ENCODE peak calls at places on chromosomes 1 and 21, in seven cellular contexts. One of them, this sample, is unnamed.

GRCh38 chr21:15363921-15364320 is 299.1 kb upstream of the NRIP1 start:
- DNase-seq in sigmoid colon: no peak
- DNase-seq in uterus: no peak
- DNase-seq in activated CD8-positive, alpha-beta T cell treated with anti-CD3 and anti-CD28 coated beads for 36 hours: no peak
- DNase-seq in omental fat pad: no peak
- DNase-seq in prostate gland: no peak
- DNase-seq in fibroblast of lung: no peak
- DNase-seq in this sample: peak

GRCh38 chr1:87149166-87150065 is 179.3 kb upstream of the LMO4 start:
- DNase-seq in uterus: no peak
- DNase-seq in sigmoid colon: no peak
- DNase-seq in activated CD8-positive, alpha-beta T cell treated with anti-CD3 and anti-CD28 coated beads for 36 hours: no peak
- DNase-seq in omental fat pad: no peak
- DNase-seq in prostate gland: no peak
- DNase-seq in fibroblast of lung: peak
- DNase-seq in this sample: peak

GRCh38 chr1:6077506-6077905 is 31.8 kb downstream of the KCNAB2 start:
- DNase-seq in omental fat pad: no peak
- DNase-seq in sigmoid colon: no peak
- DNase-seq in prostate gland: no peak
- DNase-seq in activated CD8-positive, alpha-beta T cell treated with anti-CD3 and anti-CD28 coated beads for 36 hours: no peak
- DNase-seq in fibroblast of lung: no peak
- DNase-seq in uterus: no peak
- DNase-seq in this sample: no peak

GRCh38 chr1:151511636-151512215 is 539 bp downstream of the CGN start:
- DNase-seq in sigmoid colon: peak
- DNase-seq in uterus: no peak
- DNase-seq in prostate gland: peak
- DNase-seq in omental fat pad: no peak
- DNase-seq in fibroblast of lung: no peak
- DNase-seq in activated CD8-positive, alpha-beta T cell treated with anti-CD3 and anti-CD28 coated beads for 36 hours: peak
- DNase-seq in this sample: peak

GRCh38 chr1:79575424-79575823 is 568.9 kb upstream of the ADGRL4 start:
- DNase-seq in omental fat pad: no peak
- DNase-seq in fibroblast of lung: no peak
- DNase-seq in prostate gland: no peak
- DNase-seq in uterus: no peak
- DNase-seq in activated CD8-positive, alpha-beta T cell treated with anti-CD3 and anti-CD28 coated beads for 36 hours: no peak
- DNase-seq in sigmoid colon: no peak
- DNase-seq in this sample: no peak

GRCh38 chr1:217526636-217527035 is 104.3 kb downstream of the GPATCH2 start:
- DNase-seq in sigmoid colon: no peak
- DNase-seq in fibroblast of lung: no peak
- DNase-seq in omental fat pad: no peak
- DNase-seq in activated CD8-positive, alpha-beta T cell treated with anti-CD3 and anti-CD28 coated beads for 36 hours: no peak
- DNase-seq in uterus: no peak
- DNase-seq in prostate gland: no peak
- DNase-seq in this sample: peak

GRCh38 chr1:118788372-118788955 is 199.7 kb downstream of the TBX15 start:
- DNase-seq in omental fat pad: no peak
- DNase-seq in fibroblast of lung: peak
- DNase-seq in sigmoid colon: no peak
- DNase-seq in uterus: no peak
- DNase-seq in activated CD8-positive, alpha-beta T cell treated with anti-CD3 and anti-CD28 coated beads for 36 hours: no peak
- DNase-seq in prostate gland: no peak
- DNase-seq in this sample: peak

GRCh38 chr1:37931493-37932158 is 15.2 kb downstream of the INPP5B start:
- DNase-seq in fibroblast of lung: peak
- DNase-seq in activated CD8-positive, alpha-beta T cell treated with anti-CD3 and anti-CD28 coated beads for 36 hours: peak
- DNase-seq in uterus: peak
- DNase-seq in prostate gland: peak
- DNase-seq in sigmoid colon: peak
- DNase-seq in omental fat pad: peak
- DNase-seq in this sample: peak

GRCh38 chr1:40740039-40740991 is 43.3 kb upstream of the KCNQ4 start:
- DNase-seq in uterus: peak
- DNase-seq in sigmoid colon: peak
- DNase-seq in prostate gland: no peak
- DNase-seq in activated CD8-positive, alpha-beta T cell treated with anti-CD3 and anti-CD28 coated beads for 36 hours: no peak
- DNase-seq in fibroblast of lung: no peak
- DNase-seq in omental fat pad: no peak
- DNase-seq in this sample: no peak

GRCh38 chr1:85836736-85837135 is 128.5 kb upstream of the ZNHIT6 start:
- DNase-seq in fibroblast of lung: no peak
- DNase-seq in uterus: no peak
- DNase-seq in prostate gland: no peak
- DNase-seq in sigmoid colon: no peak
- DNase-seq in omental fat pad: no peak
- DNase-seq in activated CD8-positive, alpha-beta T cell treated with anti-CD3 and anti-CD28 coated beads for 36 hours: no peak
- DNase-seq in this sample: no peak

GRCh38 chr1:24735156-24735618 is 10.1 kb upstream of the CLIC4 start:
- DNase-seq in sigmoid colon: peak
- DNase-seq in uterus: no peak
- DNase-seq in prostate gland: no peak
- DNase-seq in activated CD8-positive, alpha-beta T cell treated with anti-CD3 and anti-CD28 coated beads for 36 hours: no peak
- DNase-seq in omental fat pad: no peak
- DNase-seq in fibroblast of lung: no peak
- DNase-seq in this sample: no peak

GRCh38 chr1:18743233-18743632 is 112.6 kb downstream of the PAX7 start:
- DNase-seq in sigmoid colon: no peak
- DNase-seq in activated CD8-positive, alpha-beta T cell treated with anti-CD3 and anti-CD28 coated beads for 36 hours: no peak
- DNase-seq in uterus: no peak
- DNase-seq in prostate gland: no peak
- DNase-seq in omental fat pad: no peak
- DNase-seq in fibroblast of lung: no peak
- DNase-seq in this sample: no peak

GRCh38 chr1:44401256-44402228 is 3.5 kb upstream of the RNF220 start:
- DNase-seq in prostate gland: no peak
- DNase-seq in fibroblast of lung: no peak
- DNase-seq in sigmoid colon: no peak
- DNase-seq in activated CD8-positive, alpha-beta T cell treated with anti-CD3 and anti-CD28 coated beads for 36 hours: no peak
- DNase-seq in omental fat pad: no peak
- DNase-seq in uterus: no peak
- DNase-seq in this sample: no peak

GRCh38 chr1:50701706-50702317 is 258.3 kb downstream of the FAF1 start:
- DNase-seq in omental fat pad: no peak
- DNase-seq in activated CD8-positive, alpha-beta T cell treated with anti-CD3 and anti-CD28 coated beads for 36 hours: no peak
- DNase-seq in sigmoid colon: no peak
- DNase-seq in fibroblast of lung: no peak
- DNase-seq in uterus: no peak
- DNase-seq in prostate gland: no peak
- DNase-seq in this sample: no peak

GRCh38 chr1:172400073-172400737 is 20.3 kb upstream of the C1orf105 start:
- DNase-seq in fibroblast of lung: no peak
- DNase-seq in activated CD8-positive, alpha-beta T cell treated with anti-CD3 and anti-CD28 coated beads for 36 hours: no peak
- DNase-seq in prostate gland: no peak
- DNase-seq in omental fat pad: no peak
- DNase-seq in sigmoid colon: no peak
- DNase-seq in uterus: no peak
- DNase-seq in this sample: no peak

GRCh38 chr1:206102292-206102936 is 14.8 kb downstream of the AVPR1B start:
- DNase-seq in activated CD8-positive, alpha-beta T cell treated with anti-CD3 and anti-CD28 coated beads for 36 hours: no peak
- DNase-seq in uterus: no peak
- DNase-seq in fibroblast of lung: no peak
- DNase-seq in prostate gland: no peak
- DNase-seq in sigmoid colon: no peak
- DNase-seq in omental fat pad: no peak
- DNase-seq in this sample: no peak

GRCh38 chr1:180150982-180151381 is 3.7 kb upstream of the QSOX1 start:
- DNase-seq in omental fat pad: no peak
- DNase-seq in fibroblast of lung: no peak
- DNase-seq in sigmoid colon: no peak
- DNase-seq in prostate gland: no peak
- DNase-seq in uterus: no peak
- DNase-seq in activated CD8-positive, alpha-beta T cell treated with anti-CD3 and anti-CD28 coated beads for 36 hours: no peak
- DNase-seq in this sample: peak

GRCh38 chr21:45618287-45618686 is 25.2 kb upstream of the PCBP3 start:
- DNase-seq in omental fat pad: peak
- DNase-seq in uterus: no peak
- DNase-seq in fibroblast of lung: peak
- DNase-seq in sigmoid colon: peak
- DNase-seq in activated CD8-positive, alpha-beta T cell treated with anti-CD3 and anti-CD28 coated beads for 36 hours: no peak
- DNase-seq in prostate gland: no peak
- DNase-seq in this sample: peak

GRCh38 chr1:217134857-217135568 is 411.8 kb upstream of the ESRRG start:
- DNase-seq in sigmoid colon: no peak
- DNase-seq in fibroblast of lung: peak
- DNase-seq in omental fat pad: no peak
- DNase-seq in prostate gland: no peak
- DNase-seq in uterus: no peak
- DNase-seq in activated CD8-positive, alpha-beta T cell treated with anti-CD3 and anti-CD28 coated beads for 36 hours: no peak
- DNase-seq in this sample: no peak

GRCh38 chr1:110005971-110006370 is 21.4 kb downstream of the AHCYL1 start:
- DNase-seq in sigmoid colon: no peak
- DNase-seq in uterus: no peak
- DNase-seq in prostate gland: no peak
- DNase-seq in omental fat pad: no peak
- DNase-seq in fibroblast of lung: peak
- DNase-seq in activated CD8-positive, alpha-beta T cell treated with anti-CD3 and anti-CD28 coated beads for 36 hours: no peak
- DNase-seq in this sample: no peak

DNA sequence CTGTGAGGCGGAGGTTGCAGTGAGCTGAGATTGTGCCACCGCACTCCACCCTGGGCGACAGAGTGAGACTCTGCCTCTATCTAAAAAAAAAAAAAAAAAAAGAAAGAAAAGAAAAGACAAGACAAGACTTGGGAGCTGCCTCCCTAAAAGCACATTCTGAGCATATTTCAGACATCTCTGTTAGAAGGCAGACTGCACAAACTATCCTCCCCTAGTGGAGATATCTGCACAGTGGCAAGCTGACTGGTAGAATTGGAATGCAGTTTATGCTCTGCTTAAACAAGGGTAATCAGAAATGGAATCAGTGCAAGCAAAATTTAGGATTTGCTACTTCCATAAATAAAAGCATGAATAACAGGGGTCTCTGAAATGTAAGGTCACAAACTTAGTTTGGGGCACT is 31.8 kb downstream of the GNG4 start:
- DNase-seq in prostate gland: no peak
- DNase-seq in activated CD8-positive, alpha-beta T cell treated with anti-CD3 and anti-CD28 coated beads for 36 hours: no peak
- DNase-seq in fibroblast of lung: peak
- DNase-seq in sigmoid colon: no peak
- DNase-seq in omental fat pad: no peak
- DNase-seq in uterus: no peak
- DNase-seq in this sample: no peak
- TF ChIP-seq CTCF in prostate gland: no peak
- TF ChIP-seq CTCF in activated CD8-positive, alpha-beta T cell treated with anti-CD3 and anti-CD28 coated beads for 36 hours: no peak
- TF ChIP-seq CTCF in fibroblast of lung: peak
- TF ChIP-seq CTCF in sigmoid colon: no peak
- TF ChIP-seq CTCF in omental fat pad: no peak
- TF ChIP-seq CTCF in uterus: no peak
- TF ChIP-seq CTCF in this sample: peak

DNA sequence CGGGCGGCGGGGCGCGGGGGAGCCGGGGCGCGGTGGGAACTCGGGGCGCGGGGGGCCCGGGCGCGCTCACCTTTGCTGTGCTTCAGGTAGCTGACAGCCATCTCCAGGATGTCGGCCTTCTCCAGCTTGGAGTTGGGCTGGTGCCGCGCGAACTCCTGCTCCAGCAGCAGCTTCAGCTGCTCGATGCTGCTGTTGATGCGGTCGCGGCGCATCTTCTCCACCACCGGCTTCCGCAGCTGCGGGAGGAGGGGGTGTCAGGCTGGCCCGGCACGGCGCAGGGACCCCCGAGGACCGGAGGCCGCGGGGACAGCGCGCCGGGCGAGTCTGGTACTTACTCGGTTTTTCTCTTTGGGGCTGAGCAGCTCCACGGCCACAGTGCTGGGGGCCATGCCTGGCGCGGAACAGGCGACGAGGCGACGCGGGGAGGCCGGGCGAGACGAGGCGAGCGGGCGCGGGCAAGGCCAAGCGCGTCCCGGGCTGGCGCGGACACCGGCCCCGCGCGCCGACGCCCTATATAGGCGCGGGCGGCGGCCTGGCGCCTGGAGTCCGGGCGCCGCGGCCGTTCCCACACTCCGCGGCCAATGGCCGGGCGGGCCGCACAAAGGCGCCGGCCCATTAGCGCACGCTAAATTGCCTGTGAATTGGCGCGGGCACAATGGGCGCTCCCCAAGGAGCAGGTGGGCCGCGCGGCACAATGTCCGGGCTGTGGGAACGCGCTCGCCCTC is at the start of gene HES5:
- DNase-seq in prostate gland: no peak
- DNase-seq in sigmoid colon: no peak
- DNase-seq in omental fat pad: no peak
- DNase-seq in uterus: no peak
- DNase-seq in activated CD8-positive, alpha-beta T cell treated with anti-CD3 and anti-CD28 coated beads for 36 hours: no peak
- DNase-seq in fibroblast of lung: no peak
- DNase-seq in this sample: no peak
- TF ChIP-seq CTCF in prostate gland: no peak
- TF ChIP-seq CTCF in sigmoid colon: no peak
- TF ChIP-seq CTCF in omental fat pad: no peak
- TF ChIP-seq CTCF in uterus: no peak
- TF ChIP-seq CTCF in activated CD8-positive, alpha-beta T cell treated with anti-CD3 and anti-CD28 coated beads for 36 hours: no peak
- TF ChIP-seq CTCF in fibroblast of lung: no peak
- TF ChIP-seq CTCF in this sample: no peak

DNA sequence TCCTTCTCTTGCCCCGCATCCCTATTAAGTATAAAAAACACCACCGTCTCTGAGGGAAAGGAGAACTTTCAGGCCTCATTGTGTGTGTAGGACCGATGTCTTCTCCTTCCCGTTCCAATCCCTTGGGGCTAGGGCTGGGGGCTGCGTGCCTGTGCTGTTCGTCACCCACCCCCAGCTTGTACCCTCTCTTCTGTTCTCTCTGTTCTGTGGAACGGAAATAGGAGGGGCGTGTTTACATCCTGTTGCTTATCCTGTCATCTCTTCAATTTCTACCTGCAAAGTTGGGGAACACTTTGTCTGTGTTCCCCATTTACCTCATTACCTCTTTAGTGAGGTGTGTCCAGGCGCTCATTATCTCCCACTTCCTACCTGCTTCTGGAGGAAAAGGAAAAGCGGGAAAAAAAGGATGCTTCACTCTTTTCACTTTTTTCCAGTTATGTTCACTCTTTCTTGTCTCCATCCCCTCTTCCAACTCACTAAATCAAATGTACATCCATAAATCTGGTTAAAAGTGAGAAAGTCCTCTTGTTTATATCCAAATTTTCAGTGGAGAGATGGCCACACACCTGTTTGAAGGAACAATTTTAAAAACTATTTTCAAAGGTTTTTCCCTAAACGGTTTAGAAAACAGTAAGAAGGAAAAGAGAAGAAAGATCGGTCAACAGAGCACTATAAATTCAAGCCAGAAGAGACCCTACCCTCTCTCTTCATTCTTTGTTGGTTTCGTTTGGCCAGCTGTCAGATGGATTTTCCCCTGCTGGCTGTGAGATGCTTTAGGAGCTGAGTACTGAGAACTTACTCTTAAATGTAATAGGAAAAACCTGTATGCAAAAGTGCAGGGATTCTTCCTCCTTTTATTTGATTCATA is 1.0 kb upstream of the TXNIP start:
- DNase-seq in prostate gland: peak
- DNase-seq in omental fat pad: no peak
- DNase-seq in fibroblast of lung: peak
- DNase-seq in activated CD8-positive, alpha-beta T cell treated with anti-CD3 and anti-CD28 coated beads for 36 hours: peak
- DNase-seq in uterus: peak
- DNase-seq in sigmoid colon: peak
- DNase-seq in this sample: peak
- TF ChIP-seq CTCF in prostate gland: no peak
- TF ChIP-seq CTCF in omental fat pad: no peak
- TF ChIP-seq CTCF in fibroblast of lung: no peak
- TF ChIP-seq CTCF in activated CD8-positive, alpha-beta T cell treated with anti-CD3 and anti-CD28 coated beads for 36 hours: no peak
- TF ChIP-seq CTCF in uterus: no peak
- TF ChIP-seq CTCF in sigmoid colon: no peak
- TF ChIP-seq CTCF in this sample: no peak

GRCh38 chr1:205028954-205029353 is 14.1 kb upstream of the CNTN2 start:
- DNase-seq in prostate gland: no peak
- DNase-seq in fibroblast of lung: no peak
- DNase-seq in uterus: no peak
- DNase-seq in omental fat pad: no peak
- DNase-seq in sigmoid colon: no peak
- DNase-seq in activated CD8-positive, alpha-beta T cell treated with anti-CD3 and anti-CD28 coated beads for 36 hours: no peak
- DNase-seq in this sample: no peak
- TF ChIP-seq CTCF in prostate gland: no peak
- TF ChIP-seq CTCF in fibroblast of lung: no peak
- TF ChIP-seq CTCF in uterus: no peak
- TF ChIP-seq CTCF in omental fat pad: no peak
- TF ChIP-seq CTCF in sigmoid colon: no peak
- TF ChIP-seq CTCF in activated CD8-positive, alpha-beta T cell treated with anti-CD3 and anti-CD28 coated beads for 36 hours: no peak
- TF ChIP-seq CTCF in this sample: no peak

This sample was measured in MCF 10A.